ENCODE peak calls at places on chromosomes 1 and 21, in four cellular contexts. One of them, this sample, is unnamed.

GRCh38 chr1:160449494-160449893 is 49.1 kb downstream of the VANGL2 start:
- DNase-seq in GM23248: no peak
- DNase-seq in Caki2: no peak
- DNase-seq in COR-L47: no peak
- DNase-seq in this sample: no peak

GRCh38 chr1:240691521-240692338 is 79.8 kb upstream of the GREM2 start:
- DNase-seq in GM23248: peak; percentile 85
- DNase-seq in Caki2: peak; percentile 35
- DNase-seq in COR-L47: peak; percentile 50
- DNase-seq in this sample: no peak

GRCh38 chr1:18618546-18619466 is 11.8 kb upstream of the PAX7 start:
- DNase-seq in GM23248: no peak
- DNase-seq in Caki2: peak; percentile 85
- DNase-seq in COR-L47: no peak
- DNase-seq in this sample: peak; percentile 10

GRCh38 chr1:110433803-110434202 is 17.1 kb upstream of the PROK1 start:
- DNase-seq in GM23248: peak; percentile 61
- DNase-seq in Caki2: peak; percentile 58
- DNase-seq in COR-L47: no peak
- DNase-seq in this sample: peak; percentile 42

GRCh38 chr1:99887890-99888289 is 37.7 kb downstream of the AGL start:
- DNase-seq in GM23248: no peak
- DNase-seq in Caki2: no peak
- DNase-seq in COR-L47: no peak
- DNase-seq in this sample: no peak

GRCh38 chr1:150513275-150513885 is 2.2 kb upstream of the FALEC start:
- DNase-seq in GM23248: peak; percentile 56
- DNase-seq in Caki2: no peak
- DNase-seq in COR-L47: no peak
- DNase-seq in this sample: no peak

GRCh38 chr21:44290327-44291077 is 4.8 kb downstream of the AIRE start:
- DNase-seq in GM23248: no peak
- DNase-seq in Caki2: no peak
- DNase-seq in COR-L47: no peak
- DNase-seq in this sample: no peak

GRCh38 chr1:203039609-203040517 is 13.6 kb downstream of the PPFIA4 start:
- DNase-seq in GM23248: peak; percentile 28
- DNase-seq in Caki2: no peak
- DNase-seq in COR-L47: no peak
- DNase-seq in this sample: no peak

GRCh38 chr1:171311771-171312558 is 2.0 kb upstream of the FMO4 start:
- DNase-seq in GM23248: no peak
- DNase-seq in Caki2: no peak
- DNase-seq in COR-L47: no peak
- DNase-seq in this sample: no peak

GRCh38 chr1:32333251-32333963 is 2.6 kb downstream of the MARCKSL1 start:
- DNase-seq in GM23248: no peak
- DNase-seq in Caki2: no peak
- DNase-seq in COR-L47: no peak
- DNase-seq in this sample: no peak

GRCh38 chr1:15116966-15117365 is 36.6 kb upstream of the TMEM51 start:
- DNase-seq in GM23248: no peak
- DNase-seq in Caki2: no peak
- DNase-seq in COR-L47: no peak
- DNase-seq in this sample: no peak

GRCh38 chr1:162779043-162779442 is 11.5 kb upstream of the HSD17B7 start:
- DNase-seq in GM23248: no peak
- DNase-seq in Caki2: no peak
- DNase-seq in COR-L47: no peak
- DNase-seq in this sample: no peak

GRCh38 chr1:207060596-207060995 is 7.5 kb downstream of the PFKFB2 start:
- DNase-seq in GM23248: no peak
- DNase-seq in Caki2: no peak
- DNase-seq in COR-L47: no peak
- DNase-seq in this sample: no peak

GRCh38 chr1:61436491-61437120 is 288.3 kb downstream of the TM2D1 start:
- DNase-seq in GM23248: no peak
- DNase-seq in Caki2: no peak
- DNase-seq in COR-L47: no peak
- DNase-seq in this sample: no peak

GRCh38 chr1:241221319-241221718 is 135.7 kb downstream of the RGS7 start:
- DNase-seq in GM23248: no peak
- DNase-seq in Caki2: no peak
- DNase-seq in COR-L47: no peak
- DNase-seq in this sample: no peak

GRCh38 chr1:53535226-53535625 is 76.0 kb downstream of the DMRTB1 start:
- DNase-seq in GM23248: no peak
- DNase-seq in Caki2: no peak
- DNase-seq in COR-L47: no peak
- DNase-seq in this sample: no peak

GRCh38 chr21:35703704-35704103 is 356.6 kb downstream of the SETD4 start:
- DNase-seq in GM23248: no peak
- DNase-seq in Caki2: no peak
- DNase-seq in COR-L47: no peak
- DNase-seq in this sample: no peak

GRCh38 chr1:116334015-116334547 is 39.0 kb upstream of the ATP1A1 start:
- DNase-seq in GM23248: peak; percentile 12
- DNase-seq in Caki2: peak; percentile 19
- DNase-seq in COR-L47: peak; percentile 42
- DNase-seq in this sample: no peak

GRCh38 chr1:21262282-21263051 is 27.8 kb downstream of the ECE1 start:
- DNase-seq in GM23248: peak; percentile 94
- DNase-seq in Caki2: peak; percentile 70
- DNase-seq in COR-L47: no peak
- DNase-seq in this sample: peak; percentile 75

GRCh38 chr1:16174261-16174871 is 18.5 kb upstream of the EPHA2 start:
- DNase-seq in GM23248: no peak
- DNase-seq in Caki2: no peak
- DNase-seq in COR-L47: no peak
- DNase-seq in this sample: no peak

GRCh38 chr1:160309183-160309535 is 24.2 kb upstream of the PEX19 start:
- DNase-seq in GM23248: peak; percentile 91
- DNase-seq in Caki2: no peak
- DNase-seq in COR-L47: no peak
- DNase-seq in this sample: no peak

GRCh38 chr1:200738348-200738732 is 353 bp upstream of the CAMSAP2 start:
- DNase-seq in GM23248: no peak
- DNase-seq in Caki2: no peak
- DNase-seq in COR-L47: no peak
- DNase-seq in this sample: peak; percentile 75

GRCh38 chr1:167805041-167805556 is 83.3 kb downstream of the MPZL1 start:
- DNase-seq in GM23248: no peak
- DNase-seq in Caki2: no peak
- DNase-seq in COR-L47: no peak
- DNase-seq in this sample: no peak

GRCh38 chr1:182625716-182626504 is 21.7 kb upstream of the RGS16 start:
- DNase-seq in GM23248: peak; percentile 28
- DNase-seq in Caki2: no peak
- DNase-seq in COR-L47: no peak
- DNase-seq in this sample: no peak

GRCh38 chr1:26740958-26741357 is 45.1 kb downstream of the ARID1A start:
- DNase-seq in GM23248: no peak
- DNase-seq in Caki2: no peak
- DNase-seq in COR-L47: no peak
- DNase-seq in this sample: no peak

GRCh38 chr1:218380125-218380977 is 35.2 kb downstream of the TGFB2 start:
- DNase-seq in GM23248: peak; percentile 82
- DNase-seq in Caki2: peak; percentile 90
- DNase-seq in COR-L47: no peak
- DNase-seq in this sample: peak; percentile 79

GRCh38 chr1:243477676-243478075 is 221.8 kb downstream of the SDCCAG8 start:
- DNase-seq in GM23248: no peak
- DNase-seq in Caki2: no peak
- DNase-seq in COR-L47: no peak
- DNase-seq in this sample: no peak

GRCh38 chr1:167836197-167836596 is 77.7 kb downstream of the ADCY10 start:
- DNase-seq in GM23248: no peak
- DNase-seq in Caki2: no peak
- DNase-seq in COR-L47: no peak
- DNase-seq in this sample: no peak

GRCh38 chr1:167563579-167564246 is 10.2 kb upstream of the CREG1 start:
- DNase-seq in GM23248: no peak
- DNase-seq in Caki2: no peak
- DNase-seq in COR-L47: peak; percentile 52
- DNase-seq in this sample: no peak

GRCh38 chr1:200894712-200895447 is at the start of gene INAVA:
- DNase-seq in GM23248: no peak
- DNase-seq in Caki2: peak; percentile 31
- DNase-seq in COR-L47: no peak
- DNase-seq in this sample: no peak